ENCODE peak calls at places on chromosomes 4 and X, in ten cellular contexts. F is lower leg skin; K is H7; Y is mammary epithelial cell; Q is CD4-positive, CD25-positive, alpha-beta regulatory T cell; G is aorta; D is cardiac fibroblast; B is GM23248; O is AG04449; H is astrocyte of the spinal cord. A is an unnamed sample.

GRCh38 chrX:2507904-2508630 is 7.3 kb upstream of the DHRSX start:
- DNase-seq in Y (no peak), K (no peak), B (no peak), F (peak), G (no peak), O (no peak), H (no peak), Q (no peak), D (no peak), A (no peak)

GRCh38 chr4:115851918-115852766 is 738.7 kb upstream of the NDST4 start:
- DNase-seq in G (no peak), Q (peak), K (peak), F (peak), Y (peak), O (no peak), D (peak), B (peak), H (peak), A (peak)

GRCh38 chrX:56385336-56385735 is 153.2 kb downstream of the KLF8 start:
- DNase-seq in D (no peak), F (no peak), O (no peak), Q (peak), G (no peak), K (no peak), Y (no peak), H (no peak), B (no peak), A (no peak)

GRCh38 chr4:25401066-25401465 is 24.0 kb downstream of the ANAPC4 start:
- DNase-seq in B (peak), K (no peak), G (no peak), D (peak), H (peak), Q (no peak), Y (peak), F (no peak), O (no peak), A (no peak)

GRCh38 chrX:49053223-49054072 is 5.4 kb upstream of the CCDC120 start:
- DNase-seq in Y (no peak), B (peak), G (peak), Q (peak), K (peak), F (no peak), D (peak), O (no peak), H (peak), A (peak)

GRCh38 chrX:49186125-49187027 is at the start of gene PRICKLE3:
- DNase-seq in D (peak), K (peak), H (peak), B (peak), Y (peak), Q (peak), O (no peak), G (peak), F (peak), A (no peak)

GRCh38 chrX:155886409-155886808 is 5.3 kb downstream of the VAMP7 start:
- DNase-seq in B (no peak), H (no peak), Y (no peak), K (no peak), G (no peak), Q (no peak), F (no peak), O (no peak), D (no peak), A (no peak)

GRCh38 chr4:85407546-85407945 is 67.4 kb upstream of the ARHGAP24 start:
- DNase-seq in F (no peak), H (peak), B (no peak), D (no peak), K (no peak), Q (no peak), O (no peak), G (no peak), Y (no peak), A (no peak)

GRCh38 chr4:173319696-173320095 is 14.5 kb downstream of the HMGB2 start:
- DNase-seq in F (no peak), Y (no peak), O (no peak), K (no peak), B (peak), G (no peak), H (no peak), Q (no peak), D (peak), A (no peak)

GRCh38 chr4:138039010-138039409 is 203.1 kb downstream of the SLC7A11 start:
- DNase-seq in B (peak), G (no peak), D (peak), H (peak), K (no peak), F (no peak), Y (peak), O (no peak), Q (no peak), A (no peak)

GRCh38 chr4:76374744-76375143 is 46.2 kb downstream of the CCDC158 start:
- DNase-seq in B (peak), K (no peak), H (no peak), Y (no peak), G (no peak), O (no peak), F (no peak), Q (no peak), D (peak), A (no peak)

GRCh38 chr4:159010563-159011260 is 92.2 kb upstream of the RAPGEF2 start:
- DNase-seq in G (peak), O (peak), B (peak), Y (peak), Q (no peak), K (no peak), F (peak), H (peak), D (peak), A (no peak)

GRCh38 chr4:141724646-141725045 is 88.3 kb downstream of the IL15 start:
- DNase-seq in D (no peak), O (no peak), K (no peak), F (no peak), H (no peak), Y (no peak), B (no peak), G (no peak), Q (no peak), A (no peak)

GRCh38 chr4:40629401-40630334 is at the start of gene RBM47:
- DNase-seq in D (peak), O (no peak), F (peak), H (peak), Q (peak), B (peak), G (peak), K (peak), Y (peak), A (peak)

GRCh38 chr4:92305878-92306520 is 2.2 kb downstream of the GRID2 start:
- DNase-seq in G (peak), Y (no peak), H (no peak), B (no peak), F (no peak), D (no peak), Q (no peak), K (peak), O (no peak), A (no peak)

GRCh38 chr4:158236304-158237030 is 26.2 kb downstream of the TMEM144 start:
- DNase-seq in K (no peak), D (peak), G (no peak), Y (no peak), Q (no peak), H (no peak), O (no peak), F (no peak), B (peak), A (no peak)

GRCh38 chr4:23097251-23097650 is 404.5 kb downstream of the GBA3 start:
- DNase-seq in H (peak), O (peak), G (no peak), F (no peak), K (no peak), D (peak), Y (no peak), B (peak), Q (no peak), A (no peak)

GRCh38 chr4:111639876-111640275 is 505.4 kb upstream of the FAM241A start:
- DNase-seq in Q (no peak), K (no peak), O (no peak), B (peak), G (no peak), F (no peak), D (peak), Y (peak), H (no peak), A (no peak)

GRCh38 chr4:168825975-168826374 is 184.1 kb downstream of the CBR4 start:
- DNase-seq in Y (no peak), B (peak), O (no peak), D (no peak), H (no peak), K (no peak), Q (no peak), G (no peak), F (no peak), A (no peak)

GRCh38 chr4:73841243-73841925 is 4.9 kb downstream of the CXCL6 start:
- DNase-seq in K (no peak), D (peak), B (peak), F (no peak), O (no peak), G (no peak), H (no peak), Y (peak), Q (no peak), A (no peak)

GRCh38 chr4:73836373-73837269 is at the start of gene CXCL6:
- DNase-seq in F (peak), Y (no peak), Q (no peak), B (peak), K (peak), O (no peak), H (peak), G (peak), D (peak), A (no peak)

GRCh38 chr4:73842696-73843095 is 6.2 kb downstream of the CXCL6 start:
- DNase-seq in B (no peak), D (no peak), O (no peak), Y (no peak), F (no peak), K (no peak), Q (no peak), H (no peak), G (no peak), A (no peak)

GRCh38 chr4:73839715-73840114 is 3.2 kb downstream of the CXCL6 start:
- DNase-seq in Y (no peak), H (no peak), B (no peak), K (no peak), G (no peak), D (no peak), Q (no peak), F (no peak), O (no peak), A (no peak)

GRCh38 chr4:73839071-73839470 is 2.6 kb downstream of the CXCL6 start:
- DNase-seq in D (peak), Y (no peak), B (no peak), H (no peak), K (no peak), G (no peak), F (no peak), O (no peak), Q (no peak), A (no peak)
- H3K4me3 ChIP-seq in D (no peak), Y (no peak), B (no peak), H (no peak), K (no peak), G (no peak), F (no peak), O (no peak), Q (no peak), A (no peak)

GRCh38 chrX:153444333-153445011 is 1.4 kb downstream of the TREX2 start:
- DNase-seq in K (peak), B (no peak), H (no peak), Y (no peak), G (peak), F (no peak), D (no peak), O (no peak), Q (no peak), A (no peak)
- H3K4me3 ChIP-seq in K (no peak), B (no peak), H (no peak), Y (no peak), G (no peak), F (no peak), D (no peak), O (no peak), Q (no peak), A (no peak)

GRCh38 chr4:177356191-177356590 is 46.5 kb downstream of the NEIL3 start:
- DNase-seq in H (no peak), K (no peak), B (peak), Y (no peak), D (peak), Q (no peak), O (no peak), G (no peak), F (no peak), A (no peak)
- H3K4me3 ChIP-seq in H (no peak), K (no peak), B (no peak), Y (no peak), D (no peak), Q (no peak), O (no peak), G (no peak), F (no peak), A (no peak)

GRCh38 chrX:123184858-123185251 is 777 bp downstream of the GRIA3 start:
- DNase-seq in F (no peak), Q (no peak), O (no peak), Y (no peak), G (peak), K (peak), B (peak), D (no peak), H (no peak), A (no peak)

GRCh38 chrX:123186796-123187195 is 2.7 kb downstream of the GRIA3 start:
- DNase-seq in F (no peak), D (no peak), K (no peak), O (no peak), Y (no peak), Q (no peak), B (peak), G (no peak), H (no peak), A (no peak)

GRCh38 chrX:123185714-123186113 is 1.6 kb downstream of the GRIA3 start:
- DNase-seq in F (no peak), G (no peak), H (no peak), D (no peak), B (peak), Y (no peak), Q (no peak), O (no peak), K (no peak), A (no peak)

GRCh38 chrX:123181515-123181914 is 2.6 kb upstream of the GRIA3 start:
- DNase-seq in K (no peak), Y (no peak), B (no peak), H (no peak), O (no peak), Q (no peak), D (no peak), F (no peak), G (no peak), A (no peak)

DNA sequence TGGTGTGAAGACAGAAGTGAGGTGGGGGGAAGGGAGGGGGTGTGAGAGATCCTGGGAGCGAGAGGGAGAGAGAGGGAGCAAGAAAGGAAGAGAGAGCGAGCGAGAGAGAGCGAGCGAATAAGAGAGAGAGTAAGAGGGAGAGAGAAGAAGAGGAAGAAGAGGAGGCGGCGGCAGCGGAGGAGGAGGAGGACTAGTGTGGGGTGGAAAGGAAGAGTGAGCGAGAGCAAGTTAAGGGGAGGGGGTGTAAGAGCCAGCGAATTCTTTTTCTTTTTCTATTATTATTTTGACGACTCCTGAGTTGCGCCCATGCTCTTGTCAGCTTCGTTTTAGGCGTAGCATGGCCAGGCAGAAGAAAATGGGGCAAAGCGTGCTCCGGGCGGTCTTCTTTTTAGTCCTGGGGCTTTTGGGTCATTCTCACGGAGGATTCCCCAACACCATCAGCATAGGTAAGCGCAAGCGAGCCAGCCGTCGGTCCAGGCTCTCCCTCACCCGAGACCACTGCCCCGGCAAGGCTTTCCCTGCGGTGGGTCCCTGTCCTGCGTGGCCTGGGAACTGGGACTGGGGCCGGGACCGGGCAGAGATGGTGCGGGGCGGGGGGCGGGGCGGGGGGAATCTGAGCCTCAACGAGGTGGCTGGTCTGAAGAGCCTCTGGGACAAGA is at the start of gene GRIA3:
- DNase-seq in D (peak), Q (no peak), Y (no peak), K (peak), B (peak), O (no peak), F (no peak), G (peak), H (peak), A (no peak)
- H3K4me3 ChIP-seq in D (peak), Q (no peak), Y (no peak), K (peak), B (peak), O (peak), F (no peak), G (peak), H (peak), A (peak)

DNA sequence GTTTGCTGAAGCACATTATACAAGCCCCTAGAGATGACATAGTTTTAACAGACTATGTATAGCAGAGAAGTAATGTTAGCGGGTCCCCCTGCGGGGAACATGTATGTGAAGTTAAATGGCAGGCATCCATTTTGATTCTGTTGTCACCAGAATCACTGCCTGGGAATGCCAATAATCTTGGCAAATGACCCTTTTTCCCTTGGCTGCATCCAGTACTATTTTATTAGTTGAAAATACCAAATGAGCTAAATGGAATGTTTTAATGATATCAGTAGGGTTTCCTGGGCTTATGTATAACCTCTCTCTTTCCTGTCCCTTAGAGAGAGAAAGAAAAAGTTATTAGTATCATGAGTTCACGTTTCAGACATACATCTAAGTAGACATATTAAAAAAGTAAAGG is 93.6 kb downstream of the LIMCH1 start:
- DNase-seq in H (no peak), Q (no peak), D (no peak), K (no peak), O (no peak), G (no peak), B (no peak), Y (no peak), F (no peak), A (no peak)
- H3K4me3 ChIP-seq in H (no peak), Q (no peak), D (no peak), K (no peak), O (no peak), G (no peak), B (no peak), Y (no peak), F (no peak), A (no peak)

DNA sequence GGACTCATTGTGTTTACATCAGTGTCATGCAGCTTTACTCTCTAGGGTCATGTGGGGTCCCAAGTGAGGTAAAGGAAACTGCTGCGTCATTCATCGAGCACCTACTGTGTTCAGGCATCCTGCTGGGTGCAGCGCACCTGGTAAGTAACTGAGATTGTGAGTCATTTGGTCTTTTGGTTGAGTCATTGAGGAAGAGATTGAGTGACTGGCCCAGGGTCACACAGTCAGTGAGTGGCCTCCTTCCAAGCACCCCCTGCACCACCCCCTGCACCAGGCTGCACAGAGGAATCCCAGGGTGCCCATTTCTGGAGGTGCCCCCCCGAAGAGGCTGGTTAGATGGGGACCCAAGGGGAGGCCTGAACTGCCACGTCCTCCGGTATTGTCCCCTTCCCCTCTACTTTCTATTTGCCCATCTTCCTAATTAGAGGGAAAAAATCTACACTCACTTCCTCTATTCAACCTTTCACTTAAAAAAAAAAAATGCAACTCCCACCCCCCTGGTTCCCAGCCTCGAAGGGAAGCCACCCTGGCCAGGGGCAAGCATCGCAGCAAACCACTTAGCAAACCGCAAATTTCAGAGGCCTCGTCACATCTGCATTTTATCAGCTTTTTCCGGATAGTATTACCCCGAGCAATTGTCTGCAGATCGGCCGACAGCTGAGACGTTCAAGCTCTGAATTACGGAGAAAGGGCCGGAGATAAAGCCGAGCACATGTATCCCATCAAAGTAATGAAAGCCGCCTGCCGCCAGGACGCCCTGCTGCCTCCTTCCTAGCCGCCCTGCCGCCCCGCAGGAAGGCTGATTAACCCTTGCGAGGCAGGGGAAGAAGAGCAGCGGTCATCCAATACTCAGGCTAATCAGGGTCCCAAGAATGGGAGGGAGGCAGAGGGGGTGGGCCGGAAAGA is 96.3 kb upstream of the MSX1 start:
- DNase-seq in F (peak), G (no peak), Y (peak), H (peak), O (no peak), K (peak), Q (peak), B (peak), D (no peak), A (peak)
- H3K4me3 ChIP-seq in F (no peak), G (no peak), Y (no peak), H (no peak), O (peak), K (no peak), Q (peak), B (peak), D (no peak), A (peak)